ENCODE peak calls at places on chromosomes 6 and 20, in nine cellular contexts. U is WERI-Rb-1; G is CD8-positive, alpha-beta T cell; H is BJ; O is B cell; J is H9; P is IMR-90; M is AG09309; V is GM20000. L is an unnamed sample.
A peak's percentile ranks its signal among the peaks of the same experiment; 100 is the strongest.

GRCh38 chr20:4011226-4011975 is 4.0 kb downstream of the RNF24 start:
- DNase-seq in U (no peak), G (no peak), H (no peak), O (no peak), J (no peak), P (peak; percentile 61), M (no peak), V (no peak), L (no peak)

GRCh38 chr6:155162682-155163081 is 101.1 kb upstream of the CLDN20 start:
- DNase-seq in U (no peak), G (no peak), H (no peak), O (no peak), J (no peak), P (peak; percentile 59), M (no peak), V (no peak), L (no peak)

GRCh38 chr6:15752820-15753219 is 90.0 kb upstream of the DTNBP1 start:
- DNase-seq in U (peak; percentile 50), G (no peak), H (no peak), O (no peak), J (no peak), P (no peak), M (no peak), V (no peak), L (no peak)

GRCh38 chr20:1987826-1988225 is 6.0 kb downstream of the PDYN start:
- DNase-seq in U (no peak), G (no peak), H (no peak), O (no peak), J (no peak), P (no peak), M (no peak), V (no peak), L (no peak)

GRCh38 chr20:22691369-22692118 is 107.2 kb upstream of the FOXA2 start:
- DNase-seq in U (peak; percentile 59), G (peak; percentile 37), H (no peak), O (peak; percentile 60), J (peak; percentile 84), P (peak; percentile 63), M (peak; percentile 24), V (peak; percentile 76), L (peak; percentile 84)

GRCh38 chr6:161407581-161407980 is 133.7 kb upstream of the AGPAT4 start:
- DNase-seq in U (no peak), G (no peak), H (no peak), O (no peak), J (no peak), P (peak; percentile 66), M (no peak), V (no peak), L (no peak)

GRCh38 chr20:47493175-47493953 is 8.3 kb upstream of the NCOA3 start:
- DNase-seq in U (peak; percentile 35), G (no peak), H (no peak), O (peak; percentile 46), J (no peak), P (peak; percentile 63), M (no peak), V (no peak), L (no peak)

GRCh38 chr6:112939543-112939942 is 592.4 kb downstream of the RFPL4B start:
- DNase-seq in U (no peak), G (no peak), H (no peak), O (no peak), J (no peak), P (no peak), M (no peak), V (no peak), L (no peak)

GRCh38 chr6:100152201-100152600 is 158.2 kb upstream of the MCHR2 start:
- DNase-seq in U (no peak), G (no peak), H (no peak), O (no peak), J (no peak), P (no peak), M (no peak), V (no peak), L (no peak)

GRCh38 chr6:41846666-41847237 is 48.4 kb downstream of the USP49 start:
- DNase-seq in U (peak; percentile 89), G (peak; percentile 31), H (peak; percentile 75), O (peak; percentile 65), J (peak; percentile 63), P (peak; percentile 94), M (peak; percentile 79), V (peak; percentile 64), L (no peak)

GRCh38 chr20:58102744-58103516 is 125.5 kb downstream of the ANKRD60 start:
- DNase-seq in U (no peak), G (no peak), H (no peak), O (no peak), J (no peak), P (no peak), M (no peak), V (no peak), L (no peak)

GRCh38 chr20:4091332-4092135 is 76.2 kb upstream of the RNF24 start:
- DNase-seq in U (peak; percentile 65), G (peak; percentile 12), H (no peak), O (peak; percentile 37), J (peak; percentile 83), P (peak; percentile 96), M (no peak), V (peak; percentile 65), L (no peak)

GRCh38 chr6:168331058-168331457 is 11.5 kb upstream of the DACT2 start:
- DNase-seq in U (no peak), G (no peak), H (no peak), O (no peak), J (no peak), P (no peak), M (no peak), V (no peak), L (no peak)

GRCh38 chr6:41462980-41463930 is 82.9 kb upstream of the FOXP4 start:
- DNase-seq in U (peak; percentile 93), G (no peak), H (no peak), O (peak; percentile 58), J (no peak), P (peak; percentile 77), M (peak; percentile 20), V (peak; percentile 85), L (no peak)

GRCh38 chr6:55980627-55981211 is 105.3 kb upstream of the BMP5 start:
- DNase-seq in U (peak; percentile 37), G (no peak), H (no peak), O (peak; percentile 1), J (no peak), P (peak; percentile 41), M (peak; percentile 8), V (peak; percentile 22), L (no peak)
- TF ChIP-seq CTCF in U (peak; percentile 51), G (no peak), H (peak; percentile 62), O (peak; percentile 48), J (peak; percentile 86), P (peak; percentile 76), M (peak; percentile 55), V (peak; percentile 20), L (peak; percentile 93)

GRCh38 chr20:34022154-34022842 is 28.6 kb downstream of the RALY start:
- DNase-seq in U (no peak), G (no peak), H (no peak), O (peak; percentile 37), J (no peak), P (no peak), M (no peak), V (peak; percentile 61), L (no peak)
- TF ChIP-seq CTCF in U (peak; percentile 32), G (peak; percentile 50), H (peak; percentile 22), O (peak; percentile 55), J (peak; percentile 77), P (peak; percentile 34), M (peak; percentile 22), V (no peak), L (peak; percentile 68)

GRCh38 chr20:31841928-31842327 is 3.5 kb downstream of the FOXS1 start:
- DNase-seq in U (no peak), G (no peak), H (no peak), O (no peak), J (no peak), P (peak; percentile 66), M (no peak), V (no peak), L (no peak)
- TF ChIP-seq CTCF in U (no peak), G (no peak), H (no peak), O (no peak), J (no peak), P (no peak), M (no peak), V (no peak), L (no peak)

GRCh38 chr20:45312241-45312640 is 4.1 kb upstream of the MATN4 start:
- DNase-seq in U (no peak), G (no peak), H (no peak), O (no peak), J (no peak), P (no peak), M (no peak), V (no peak), L (no peak)

GRCh38 chr20:45309075-45309474 is 976 bp upstream of the MATN4 start:
- DNase-seq in U (no peak), G (no peak), H (no peak), O (no peak), J (peak; percentile 10), P (no peak), M (no peak), V (no peak), L (no peak)

GRCh38 chr20:45313065-45313695 is 5.1 kb upstream of the MATN4 start:
- DNase-seq in U (no peak), G (no peak), H (no peak), O (no peak), J (no peak), P (no peak), M (no peak), V (no peak), L (no peak)

GRCh38 chr20:45313943-45314342 is 5.8 kb upstream of the MATN4 start:
- DNase-seq in U (no peak), G (no peak), H (no peak), O (no peak), J (no peak), P (no peak), M (no peak), V (no peak), L (no peak)

DNA sequence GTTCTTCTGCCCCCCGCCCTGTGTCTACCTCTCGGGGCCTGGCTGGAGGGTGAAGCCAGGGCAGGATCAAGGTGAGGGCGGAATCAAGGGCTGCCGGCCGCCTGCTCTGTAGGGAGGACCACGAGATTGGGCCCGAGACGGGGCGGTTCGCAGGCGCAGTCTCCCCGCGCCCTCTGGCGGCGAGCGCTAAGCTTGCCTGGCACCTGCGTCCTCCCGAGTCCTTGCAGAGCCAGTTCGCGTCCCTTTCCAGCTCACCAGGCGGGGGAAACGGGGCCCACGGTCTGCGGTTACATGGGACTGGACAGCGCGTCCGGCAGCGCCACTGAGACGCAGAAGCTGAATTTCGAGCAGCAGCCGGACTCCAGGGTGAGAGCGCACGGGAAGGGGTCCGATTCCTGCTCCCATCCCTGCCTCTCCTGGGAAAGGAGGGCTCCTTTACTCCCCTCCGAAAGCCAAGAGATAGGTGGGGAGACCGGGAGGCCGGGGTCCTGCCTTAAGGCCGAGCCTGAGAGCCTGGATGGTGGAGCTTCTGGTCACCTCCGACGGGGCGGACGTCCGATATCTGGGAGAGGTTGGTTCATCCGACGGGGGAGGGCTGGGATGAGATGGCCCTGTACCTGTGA is 3.6 kb upstream of the MATN4 start:
- DNase-seq in U (peak; percentile 79), G (peak; percentile 41), H (no peak), O (peak; percentile 79), J (peak; percentile 91), P (peak; percentile 42), M (no peak), V (peak; percentile 86), L (peak; percentile 80)
- TF ChIP-seq CTCF in U (peak; percentile 96), G (peak; percentile 67), H (peak; percentile 92), O (peak; percentile 82), J (peak; percentile 94), P (peak; percentile 67), M (peak; percentile 93), V (peak; percentile 87), L (peak; percentile 90)